ENCODE peak calls at places on chromosomes 11 and 22, in six cellular contexts. E is stimulated activated CD4-positive, alpha-beta T cell treated with anti-CD3 and anti-CD28 coated beads, Interleukin-2, amount 100 ng/mL, for 48 hours; B is CD8-positive, alpha-beta memory T cell; F is EL; W is RPMI7951; V is activated naive CD8-positive, alpha-beta T cell treated with anti-CD3 and anti-CD28 coated beads for 36 hours. P is an unnamed sample.

GRCh38 chr22:48188211-48188845 is 1425.9 kb downstream of the TBC1D22A start:
- DNase-seq in E (peak; percentile 4), B (peak; percentile 62), F (no peak), W (peak; percentile 44), V (peak; percentile 9), P (no peak)

GRCh38 chr11:65653229-65654225 is 9.2 kb downstream of the RELA start:
- DNase-seq in E (no peak), B (no peak), F (no peak), W (no peak), V (no peak), P (no peak)

GRCh38 chr11:6609502-6610015 is 2.5 kb downstream of the TAF10 start:
- DNase-seq in E (no peak), B (no peak), F (no peak), W (no peak), V (no peak), P (no peak)

GRCh38 chr11:77467993-77468392 is 5.9 kb downstream of the PAK1 start:
- DNase-seq in E (no peak), B (no peak), F (no peak), W (no peak), V (no peak), P (no peak)

GRCh38 chr11:65952052-65952521 is 6.8 kb downstream of the TSGA10IP start:
- DNase-seq in E (no peak), B (no peak), F (no peak), W (no peak), V (no peak), P (no peak)

GRCh38 chr11:47905358-47906059 is 57.4 kb upstream of the NUP160 start:
- DNase-seq in E (no peak), B (no peak), F (peak; percentile 88), W (peak; percentile 98), V (no peak), P (peak; percentile 5)

GRCh38 chr11:11348303-11348702 is 4.7 kb downstream of the CSNK2A3 start:
- DNase-seq in E (no peak), B (no peak), F (no peak), W (no peak), V (no peak), P (no peak)

GRCh38 chr11:11288972-11289616 is 64.0 kb downstream of the CSNK2A3 start:
- DNase-seq in E (no peak), B (no peak), F (no peak), W (no peak), V (no peak), P (no peak)

GRCh38 chr11:69411257-69411924 is 70.1 kb upstream of the LINC01488 start:
- DNase-seq in E (no peak), B (no peak), F (no peak), W (no peak), V (no peak), P (no peak)

GRCh38 chr11:7450836-7451235 is 34.5 kb upstream of the OLFML1 start:
- DNase-seq in E (no peak), B (no peak), F (no peak), W (no peak), V (no peak), P (no peak)

GRCh38 chr11:97751952-97752351 is 1268.8 kb upstream of the CNTN5 start:
- DNase-seq in E (no peak), B (no peak), F (no peak), W (no peak), V (no peak), P (no peak)

GRCh38 chr22:31969789-31970489 is 25.6 kb downstream of the YWHAH start:
- DNase-seq in E (peak; percentile 50), B (peak; percentile 77), F (peak; percentile 63), W (peak; percentile 46), V (peak; percentile 69), P (peak; percentile 41)

GRCh38 chr11:16893456-16894076 is 120.6 kb downstream of the PLEKHA7 start:
- DNase-seq in E (no peak), B (no peak), F (no peak), W (no peak), V (no peak), P (no peak)

GRCh38 chr11:2580061-2580421 is 119.8 kb downstream of the KCNQ1OT1 start:
- DNase-seq in E (no peak), B (peak; percentile 29), F (no peak), W (no peak), V (no peak), P (no peak)

GRCh38 chr11:20808328-20808727 is 138.9 kb downstream of the NELL1 start:
- DNase-seq in E (no peak), B (no peak), F (no peak), W (no peak), V (no peak), P (no peak)

GRCh38 chr11:72812968-72813739 is 1.1 kb upstream of the ATG16L2 start:
- DNase-seq in E (peak; percentile 65), B (peak; percentile 78), F (peak; percentile 79), W (peak; percentile 79), V (peak; percentile 82), P (peak; percentile 85)

GRCh38 chr11:15864021-15864805 is 492.1 kb downstream of the SOX6 start:
- DNase-seq in E (no peak), B (no peak), F (no peak), W (no peak), V (no peak), P (no peak)

GRCh38 chr11:67666303-67666645 is 8.1 kb downstream of the ALDH3B2 start:
- DNase-seq in E (no peak), B (no peak), F (no peak), W (no peak), V (no peak), P (no peak)

GRCh38 chr22:22060200-22061084 is 77.9 kb upstream of the TOP3B start:
- DNase-seq in E (peak; percentile 75), B (peak; percentile 55), F (peak; percentile 29), W (no peak), V (peak; percentile 62), P (peak; percentile 33)

GRCh38 chr22:25514436-25514835 is 50.0 kb upstream of the GRK3 start:
- DNase-seq in E (no peak), B (no peak), F (peak; percentile 9), W (no peak), V (no peak), P (peak; percentile 19)

GRCh38 chr11:132020001-132020400 is 649.6 kb downstream of the NTM start:
- DNase-seq in E (no peak), B (no peak), F (no peak), W (no peak), V (no peak), P (no peak)

GRCh38 chr11:77345621-77346020 is 44.1 kb upstream of the GDPD4 start:
- DNase-seq in E (no peak), B (no peak), F (peak; percentile 90), W (peak; percentile 87), V (no peak), P (peak; percentile 98)

GRCh38 chr11:114076974-114077373 is 17.5 kb downstream of the ZBTB16 start:
- DNase-seq in E (no peak), B (no peak), F (no peak), W (no peak), V (no peak), P (no peak)

GRCh38 chr11:910044-910588 is 494 bp downstream of the CHID1 start:
- DNase-seq in E (no peak), B (no peak), F (no peak), W (no peak), V (no peak), P (no peak)

GRCh38 chr22:19612866-19613572 is 88.8 kb upstream of the CLDN5 start:
- DNase-seq in E (no peak), B (no peak), F (no peak), W (no peak), V (no peak), P (no peak)

GRCh38 chr22:19982991-19983578 is 33.5 kb downstream of the ARVCF start:
- DNase-seq in E (no peak), B (no peak), F (no peak), W (no peak), V (no peak), P (no peak)

GRCh38 chr11:86741489-86742435 is 58.6 kb upstream of the PRSS23 start:
- DNase-seq in E (no peak), B (no peak), F (peak; percentile 88), W (peak; percentile 79), V (no peak), P (peak; percentile 91)

GRCh38 chr11:47328449-47329390 is 23.8 kb downstream of the MYBPC3 start:
- DNase-seq in E (no peak), B (no peak), F (no peak), W (no peak), V (no peak), P (no peak)

GRCh38 chr11:125123947-125124633 is 12.7 kb upstream of the TMEM218 start:
- DNase-seq in E (peak; percentile 36), B (peak; percentile 62), F (peak; percentile 42), W (peak; percentile 71), V (peak; percentile 28), P (peak; percentile 84)

GRCh38 chr22:20118572-20119020 is 1.6 kb upstream of the TRMT2A start:
- DNase-seq in E (no peak), B (peak; percentile 21), F (no peak), W (no peak), V (no peak), P (no peak)

GRCh38 chr11:2194877-2195755 is 23.5 kb upstream of the TH start:
- DNase-seq in E (peak; percentile 58), B (peak; percentile 61), F (peak; percentile 29), W (no peak), V (peak; percentile 53), P (peak; percentile 48)

GRCh38 chr11:10892250-10892649 is 34.4 kb upstream of the ZBED5 start:
- DNase-seq in E (no peak), B (no peak), F (no peak), W (no peak), V (no peak), P (no peak)

GRCh38 chr11:64007629-64008282 is 21.5 kb downstream of the OTUB1 start:
- DNase-seq in E (no peak), B (no peak), F (peak; percentile 46), W (peak; percentile 77), V (no peak), P (no peak)

GRCh38 chr22:25027959-25028840 is 75.7 kb downstream of the KIAA1671 start:
- DNase-seq in E (no peak), B (no peak), F (peak; percentile 11), W (peak; percentile 32), V (no peak), P (peak; percentile 11)

GRCh38 chr22:23242473-23243001 is 62.2 kb downstream of the BCR start:
- DNase-seq in E (no peak), B (no peak), F (peak; percentile 25), W (no peak), V (no peak), P (no peak)

GRCh38 chr11:131656179-131656838 is 285.9 kb downstream of the NTM start:
- DNase-seq in E (no peak), B (no peak), F (no peak), W (no peak), V (no peak), P (no peak)

GRCh38 chr22:41223535-41223934 is 17.2 kb downstream of the CHADL start:
- DNase-seq in E (no peak), B (no peak), F (no peak), W (no peak), V (no peak), P (no peak)

GRCh38 chr11:11813288-11813962 is 28.3 kb upstream of the USP47 start:
- DNase-seq in E (no peak), B (no peak), F (peak; percentile 97), W (peak; percentile 78), V (no peak), P (peak; percentile 84)

GRCh38 chr22:23783496-23784167 is 3.1 kb upstream of the SMARCB1 start:
- DNase-seq in E (no peak), B (no peak), F (no peak), W (no peak), V (no peak), P (no peak)

GRCh38 chr11:109034341-109034696 is 369.4 kb downstream of the DDX10 start:
- DNase-seq in E (no peak), B (no peak), F (peak; percentile 61), W (peak; percentile 41), V (no peak), P (no peak)

P was measured in LHCN-M2.